ENCODE peak calls at places on chromosome 6, in nine cellular contexts. O is left lung, K is HCT116, R is epithelial cell of esophagus, F is cardiac muscle cell, Z is A549, P is GM23338, L is heart right ventricle, D is tibial artery. X is an unnamed sample.

GRCh38 chr6:166411271-166411670 is 28.5 kb upstream of the MPC1 start:
- DNase-seq in O (no peak), K (no peak), R (no peak), F (no peak), Z (no peak), P (no peak), L (no peak), D (no peak), X (no peak)

GRCh38 chr6:68718379-68719073 is 83.4 kb downstream of the ADGRB3 start:
- DNase-seq in O (no peak), K (no peak), R (peak), F (peak), Z (no peak), P (no peak), L (no peak), D (no peak), X (peak)

GRCh38 chr6:42929928-42930360 is 664 bp downstream of the CNPY3 start:
- DNase-seq in O (no peak), K (no peak), R (peak), F (peak), Z (peak), P (no peak), L (no peak), D (peak), X (peak)

GRCh38 chr6:52975580-52975979 is 19.5 kb downstream of the GSTA4 start:
- DNase-seq in O (no peak), K (no peak), R (no peak), F (peak), Z (no peak), P (no peak), L (no peak), D (no peak), X (peak)

GRCh38 chr6:148969679-148970078 is 222.8 kb downstream of the UST start:
- DNase-seq in O (no peak), K (no peak), R (no peak), F (peak), Z (no peak), P (peak), L (peak), D (peak), X (no peak)

GRCh38 chr6:6823568-6824224 is 235.2 kb downstream of the LY86 start:
- DNase-seq in O (no peak), K (no peak), R (no peak), F (no peak), Z (no peak), P (no peak), L (no peak), D (no peak), X (no peak)

GRCh38 chr6:70396796-70397729 is 16.2 kb upstream of the FAM135A start:
- DNase-seq in O (no peak), K (no peak), R (peak), F (peak), Z (no peak), P (no peak), L (no peak), D (no peak), X (no peak)

GRCh38 chr6:114586298-114586697 is 243.5 kb upstream of the HS3ST5 start:
- DNase-seq in O (no peak), K (no peak), R (no peak), F (no peak), Z (no peak), P (no peak), L (no peak), D (no peak), X (no peak)

GRCh38 chr6:3794092-3794491 is 42.6 kb upstream of the PXDC1 start:
- DNase-seq in O (no peak), K (no peak), R (no peak), F (no peak), Z (no peak), P (no peak), L (no peak), D (no peak), X (no peak)

GRCh38 chr6:85390105-85390728 is 59.7 kb upstream of the NT5E start:
- DNase-seq in O (no peak), K (no peak), R (peak), F (no peak), Z (no peak), P (no peak), L (no peak), D (no peak), X (peak)

GRCh38 chr6:17705428-17705777 is 1.3 kb downstream of the NUP153 start:
- DNase-seq in O (no peak), K (peak), R (peak), F (peak), Z (peak), P (no peak), L (no peak), D (peak), X (peak)

GRCh38 chr6:33695451-33695855 is 16.0 kb downstream of the UQCC2 start:
- DNase-seq in O (no peak), K (no peak), R (peak), F (no peak), Z (no peak), P (no peak), L (no peak), D (no peak), X (peak)

GRCh38 chr6:64459411-64459810 is 823.8 kb downstream of the PHF3 start:
- DNase-seq in O (no peak), K (no peak), R (no peak), F (peak), Z (no peak), P (no peak), L (no peak), D (no peak), X (no peak)

GRCh38 chr6:88891135-88891845 is 72.1 kb downstream of the RNGTT start:
- DNase-seq in O (no peak), K (no peak), R (peak), F (no peak), Z (no peak), P (no peak), L (no peak), D (no peak), X (no peak)

GRCh38 chr6:116406678-116407345 is 36.1 kb downstream of the DSE start:
- DNase-seq in O (no peak), K (no peak), R (no peak), F (peak), Z (no peak), P (no peak), L (no peak), D (no peak), X (peak)

GRCh38 chr6:12890171-12890790 is 173.7 kb downstream of the PHACTR1 start:
- DNase-seq in O (no peak), K (peak), R (peak), F (no peak), Z (no peak), P (peak), L (no peak), D (no peak), X (no peak)

GRCh38 chr6:108800510-108800909 is 47.7 kb upstream of the ARMC2 start:
- DNase-seq in O (no peak), K (no peak), R (no peak), F (peak), Z (no peak), P (no peak), L (no peak), D (peak), X (peak)

GRCh38 chr6:148186916-148187315 is 155.7 kb upstream of the SASH1 start:
- DNase-seq in O (no peak), K (no peak), R (peak), F (no peak), Z (no peak), P (no peak), L (no peak), D (no peak), X (no peak)

GRCh38 chr6:31922942-31923341 is 4.6 kb upstream of the C2 start:
- DNase-seq in O (no peak), K (peak), R (no peak), F (peak), Z (no peak), P (peak), L (no peak), D (no peak), X (no peak)

GRCh38 chr6:153090241-153090930 is 40.7 kb downstream of the RGS17 start:
- DNase-seq in O (no peak), K (peak), R (peak), F (peak), Z (no peak), P (no peak), L (no peak), D (no peak), X (peak)

GRCh38 chr6:1858865-1859264 is 249.2 kb downstream of the FOXC1 start:
- DNase-seq in O (no peak), K (no peak), R (no peak), F (no peak), Z (no peak), P (no peak), L (no peak), D (no peak), X (no peak)

GRCh38 chr6:13278991-13279390 is 49.3 kb downstream of the TBC1D7 start:
- DNase-seq in O (no peak), K (no peak), R (no peak), F (no peak), Z (no peak), P (no peak), L (no peak), D (no peak), X (peak)

DNA sequence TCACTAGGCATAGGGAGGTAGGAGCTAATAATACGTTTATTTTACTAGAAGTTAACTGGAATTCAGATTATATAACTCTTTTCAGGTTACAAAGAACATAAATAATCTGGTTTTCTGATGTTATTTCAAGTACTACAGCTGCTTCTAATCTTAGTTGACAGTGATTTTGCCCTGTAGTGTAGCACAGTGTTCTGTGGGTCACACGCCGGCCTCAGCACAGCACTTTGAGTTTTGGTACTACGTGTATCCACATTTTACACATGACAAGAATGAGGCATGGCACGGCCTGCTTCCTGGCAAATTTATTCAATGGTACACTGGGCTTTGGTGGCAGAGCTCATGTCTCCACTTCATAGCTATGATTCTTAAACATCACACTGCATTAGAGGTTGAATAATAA is 1.1 kb downstream of the HFE start:
- DNase-seq in O (no peak), K (no peak), R (no peak), F (no peak), Z (no peak), P (no peak), L (no peak), D (peak), X (peak)
- H3K4me3 ChIP-seq in O (peak), K (peak), R (peak), F (no peak), Z (peak), P (peak), L (peak), D (peak), X (peak)

GRCh38 chr6:55541024-55541423 is 38.0 kb downstream of the HMGCLL1 start:
- DNase-seq in O (no peak), K (no peak), R (no peak), F (no peak), Z (no peak), P (no peak), L (no peak), D (no peak), X (no peak)

GRCh38 chr6:55545791-55546190 is 33.2 kb downstream of the HMGCLL1 start:
- DNase-seq in O (no peak), K (no peak), R (no peak), F (no peak), Z (no peak), P (no peak), L (no peak), D (no peak), X (no peak)

GRCh38 chr6:55543633-55544309 is 35.2 kb downstream of the HMGCLL1 start:
- DNase-seq in O (no peak), K (no peak), R (no peak), F (peak), Z (no peak), P (peak), L (no peak), D (no peak), X (no peak)
- TF ChIP-seq CTCF in O (no peak), K (peak), R (no peak), F (no peak), Z (no peak), P (peak), L (no peak), D (no peak), X (no peak)

GRCh38 chr6:150004101-150004782 is 21.1 kb downstream of the RAET1L start:
- DNase-seq in O (no peak), K (no peak), R (no peak), F (no peak), Z (no peak), P (no peak), L (no peak), D (no peak), X (no peak)
- H3K4me3 ChIP-seq in O (peak), K (peak), R (peak), F (peak), Z (peak), P (peak), L (peak), D (peak), X (peak)

DNA sequence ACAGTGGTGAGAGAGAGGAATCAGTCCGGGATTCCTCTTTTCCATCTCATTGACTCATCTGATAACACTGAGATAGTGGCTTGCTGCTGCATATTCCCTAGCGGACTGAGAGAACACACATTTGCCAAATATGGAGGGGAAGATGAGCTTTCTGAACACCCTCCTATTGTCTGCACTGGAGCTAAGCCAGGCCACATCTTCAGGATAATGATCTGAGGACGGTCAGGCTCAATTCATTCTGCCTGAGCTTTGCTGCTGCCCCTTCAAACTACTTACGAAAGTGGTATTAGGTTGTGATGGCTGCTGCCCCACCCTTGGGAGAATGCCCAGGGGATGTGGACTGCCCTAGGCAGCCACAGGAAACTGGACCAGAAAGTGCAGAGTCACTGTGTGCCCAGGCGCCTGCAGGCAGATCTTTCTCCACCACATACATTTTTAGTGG is 39.4 kb upstream of the PDE7B start:
- DNase-seq in O (no peak), K (no peak), R (no peak), F (peak), Z (peak), P (no peak), L (peak), D (peak), X (peak)
- TF ChIP-seq CTCF in O (no peak), K (no peak), R (no peak), F (no peak), Z (no peak), P (no peak), L (no peak), D (no peak), X (no peak)

GRCh38 chr6:133986942-133987341 is 33.9 kb downstream of the TBPL1 start:
- DNase-seq in O (no peak), K (no peak), R (no peak), F (no peak), Z (no peak), P (no peak), L (no peak), D (no peak), X (no peak)

GRCh38 chr6:133990321-133990720 is 37.3 kb downstream of the TBPL1 start:
- DNase-seq in O (no peak), K (no peak), R (no peak), F (no peak), Z (no peak), P (no peak), L (no peak), D (no peak), X (no peak)

GRCh38 chr6:133983099-133983939 is 30.3 kb downstream of the TBPL1 start:
- DNase-seq in O (peak), K (no peak), R (peak), F (peak), Z (no peak), P (no peak), L (no peak), D (no peak), X (peak)

GRCh38 chr6:133989525-133989924 is 36.5 kb downstream of the TBPL1 start:
- DNase-seq in O (no peak), K (no peak), R (no peak), F (no peak), Z (no peak), P (no peak), L (no peak), D (no peak), X (no peak)

GRCh38 chr6:133985970-133986369 is 32.9 kb downstream of the TBPL1 start:
- DNase-seq in O (no peak), K (no peak), R (no peak), F (no peak), Z (no peak), P (no peak), L (no peak), D (no peak), X (no peak)
- H3K4me3 ChIP-seq in O (no peak), K (no peak), R (no peak), F (no peak), Z (no peak), P (no peak), L (no peak), D (no peak), X (no peak)

DNA sequence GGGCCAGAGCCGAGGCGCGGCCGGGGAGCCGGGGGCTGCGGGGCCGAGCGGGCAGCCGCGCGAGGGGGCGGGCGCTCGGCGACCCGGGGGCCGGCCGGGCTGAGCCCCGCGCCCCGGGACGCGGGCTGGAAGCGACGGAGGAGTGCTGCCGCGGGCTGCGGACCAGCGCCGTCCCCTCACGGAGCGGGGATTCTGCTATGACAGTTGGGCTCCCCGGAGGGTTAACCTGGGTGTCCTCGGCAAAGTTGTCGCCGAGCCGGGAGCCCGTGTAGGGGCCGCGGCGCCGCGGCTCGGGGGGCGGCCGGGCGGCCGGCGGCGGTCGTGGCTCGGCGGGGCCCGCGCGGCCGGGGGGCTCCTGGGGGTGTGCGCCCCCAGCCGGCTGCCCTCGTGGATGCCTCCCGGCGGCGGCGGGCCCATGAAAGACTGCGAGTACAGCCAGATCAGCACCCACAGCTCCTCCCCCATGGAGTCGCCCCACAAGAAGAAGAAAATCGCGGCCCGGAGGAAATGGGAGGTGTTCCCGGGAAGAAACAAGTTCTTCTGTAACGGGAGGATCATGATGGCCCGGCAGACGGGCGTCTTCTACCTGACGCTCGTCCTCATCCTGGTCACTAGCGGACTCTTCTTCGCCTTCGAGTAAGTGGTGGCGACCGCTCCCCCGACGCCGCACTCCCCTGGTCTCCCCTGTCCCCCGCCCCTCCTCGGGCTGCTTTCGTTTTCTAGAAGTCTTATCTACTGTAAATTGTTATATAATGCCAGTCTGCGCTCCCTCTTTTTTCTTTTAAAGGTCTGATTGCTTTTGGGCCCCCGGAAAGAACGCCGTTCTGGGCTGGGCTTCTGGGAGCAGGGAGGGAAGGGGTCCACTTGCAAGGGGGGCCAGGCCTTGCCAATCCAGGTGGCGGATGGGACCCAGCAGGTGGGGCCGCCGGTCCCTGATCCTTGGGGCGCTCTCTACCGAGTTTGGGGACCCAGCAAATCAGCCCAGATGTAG is 936 bp downstream of the ZDHHC14 start:
- DNase-seq in O (peak), K (no peak), R (peak), F (peak), Z (peak), P (peak), L (peak), D (peak), X (peak)
- TF ChIP-seq CTCF in O (no peak), K (no peak), R (no peak), F (peak), Z (peak), P (no peak), L (peak), D (no peak), X (no peak)

DNA sequence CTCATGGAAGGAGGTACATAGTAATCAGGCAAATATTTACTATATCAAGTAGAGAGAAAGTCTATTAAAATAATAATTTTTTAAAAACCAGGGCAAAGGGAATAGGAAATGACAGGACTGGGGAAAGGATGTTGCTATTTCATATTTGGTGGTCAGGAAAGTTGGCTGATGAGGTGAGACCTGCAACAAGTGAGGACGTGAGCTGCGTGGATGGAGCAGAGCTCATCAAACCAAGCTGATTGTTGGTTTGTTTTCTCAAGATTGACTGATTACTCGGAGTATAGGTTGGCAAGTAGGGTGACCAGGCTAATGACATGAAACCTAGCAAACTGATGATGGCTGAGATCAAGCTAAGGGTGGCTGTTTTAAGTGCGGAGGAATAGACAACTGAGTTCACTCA is 6.0 kb downstream of the GJA1 start:
- DNase-seq in O (no peak), K (no peak), R (no peak), F (no peak), Z (no peak), P (no peak), L (no peak), D (no peak), X (no peak)
- H3K4me3 ChIP-seq in O (no peak), K (no peak), R (no peak), F (no peak), Z (no peak), P (peak), L (peak), D (peak), X (peak)

DNA sequence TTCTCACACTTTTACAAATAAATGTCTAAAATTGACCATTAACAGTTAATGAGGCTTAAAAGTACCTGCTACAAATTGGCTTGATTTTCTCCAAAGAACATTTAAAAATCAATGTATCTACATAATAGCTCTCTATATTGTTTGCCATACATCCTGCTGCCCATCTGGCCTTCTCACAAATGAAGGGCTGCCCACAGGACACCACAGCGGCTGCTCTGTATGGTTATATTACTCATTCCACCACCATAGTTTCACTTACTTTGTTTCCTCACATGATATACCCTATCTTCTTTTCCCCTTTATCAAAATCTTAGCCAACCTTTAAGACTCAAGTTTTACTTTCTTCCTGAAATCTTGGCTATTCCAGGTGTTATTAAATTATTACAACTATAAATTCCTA is 407.7 kb upstream of the HTR1E start:
- DNase-seq in O (no peak), K (no peak), R (no peak), F (no peak), Z (no peak), P (no peak), L (no peak), D (no peak), X (no peak)
- TF ChIP-seq CTCF in O (no peak), K (no peak), R (no peak), F (no peak), Z (no peak), P (no peak), L (no peak), D (no peak), X (no peak)